ENCODE peak calls at places on chromosomes 1 and 21, in seven cellular contexts. One of them, this sample, is unnamed.
A peak's percentile ranks its signal among the peaks of the same experiment; 100 is the strongest.

GRCh38 chr1:41411229-41411628 is 50.0 kb downstream of the FOXO6 start:
- DNase-seq in CD4-positive, alpha-beta T cell: no peak
- DNase-seq in activated CD4-positive, CD25-positive, alpha-beta regulatory T cell: no peak
- DNase-seq in iPS-NIHi11: no peak
- DNase-seq in OCI-LY7: no peak
- DNase-seq in effector CD4-positive, alpha-beta T cell: no peak
- DNase-seq in kidney epithelial cell: no peak
- DNase-seq in this sample: no peak

GRCh38 chr1:48676822-48677221 is 99.9 kb downstream of the BEND5 start:
- DNase-seq in OCI-LY7: no peak
- DNase-seq in activated CD4-positive, CD25-positive, alpha-beta regulatory T cell: no peak
- DNase-seq in CD4-positive, alpha-beta T cell: no peak
- DNase-seq in effector CD4-positive, alpha-beta T cell: no peak
- DNase-seq in kidney epithelial cell: no peak
- DNase-seq in iPS-NIHi11: no peak
- DNase-seq in this sample: no peak

GRCh38 chr1:7594002-7594713 is 176.9 kb upstream of the VAMP3 start:
- DNase-seq in iPS-NIHi11: no peak
- DNase-seq in kidney epithelial cell: no peak
- DNase-seq in effector CD4-positive, alpha-beta T cell: no peak
- DNase-seq in activated CD4-positive, CD25-positive, alpha-beta regulatory T cell: no peak
- DNase-seq in OCI-LY7: no peak
- DNase-seq in CD4-positive, alpha-beta T cell: no peak
- DNase-seq in this sample: no peak

GRCh38 chr1:221939598-221939997 is 197.7 kb upstream of the DUSP10 start:
- DNase-seq in OCI-LY7: no peak
- DNase-seq in effector CD4-positive, alpha-beta T cell: no peak
- DNase-seq in iPS-NIHi11: no peak
- DNase-seq in CD4-positive, alpha-beta T cell: no peak
- DNase-seq in kidney epithelial cell: no peak
- DNase-seq in activated CD4-positive, CD25-positive, alpha-beta regulatory T cell: no peak
- DNase-seq in this sample: no peak

GRCh38 chr1:228073870-228074545 is 8.5 kb upstream of the ARF1 start:
- DNase-seq in CD4-positive, alpha-beta T cell: no peak
- DNase-seq in kidney epithelial cell: no peak
- DNase-seq in activated CD4-positive, CD25-positive, alpha-beta regulatory T cell: no peak
- DNase-seq in OCI-LY7: peak; percentile 40
- DNase-seq in effector CD4-positive, alpha-beta T cell: no peak
- DNase-seq in iPS-NIHi11: peak; percentile 60
- DNase-seq in this sample: no peak

GRCh38 chr1:32447469-32448185 is 17.2 kb upstream of the ZBTB8B start:
- DNase-seq in kidney epithelial cell: peak; percentile 42
- DNase-seq in iPS-NIHi11: peak; percentile 46
- DNase-seq in effector CD4-positive, alpha-beta T cell: no peak
- DNase-seq in CD4-positive, alpha-beta T cell: no peak
- DNase-seq in OCI-LY7: no peak
- DNase-seq in activated CD4-positive, CD25-positive, alpha-beta regulatory T cell: no peak
- DNase-seq in this sample: no peak

GRCh38 chr1:83083589-83084224 is 915.2 kb downstream of the TTLL7 start:
- DNase-seq in OCI-LY7: no peak
- DNase-seq in effector CD4-positive, alpha-beta T cell: no peak
- DNase-seq in activated CD4-positive, CD25-positive, alpha-beta regulatory T cell: no peak
- DNase-seq in CD4-positive, alpha-beta T cell: no peak
- DNase-seq in iPS-NIHi11: no peak
- DNase-seq in kidney epithelial cell: no peak
- DNase-seq in this sample: no peak

GRCh38 chr1:13892671-13893325 is 192.8 kb downstream of the PRDM2 start:
- DNase-seq in kidney epithelial cell: no peak
- DNase-seq in CD4-positive, alpha-beta T cell: no peak
- DNase-seq in OCI-LY7: no peak
- DNase-seq in iPS-NIHi11: peak; percentile 61
- DNase-seq in activated CD4-positive, CD25-positive, alpha-beta regulatory T cell: no peak
- DNase-seq in effector CD4-positive, alpha-beta T cell: no peak
- DNase-seq in this sample: no peak

GRCh38 chr1:110060034-110060661 is 10.3 kb downstream of the ALX3 start:
- DNase-seq in effector CD4-positive, alpha-beta T cell: peak; percentile 67
- DNase-seq in OCI-LY7: peak; percentile 62
- DNase-seq in CD4-positive, alpha-beta T cell: peak; percentile 58
- DNase-seq in kidney epithelial cell: no peak
- DNase-seq in activated CD4-positive, CD25-positive, alpha-beta regulatory T cell: peak; percentile 47
- DNase-seq in iPS-NIHi11: peak; percentile 75
- DNase-seq in this sample: no peak

GRCh38 chr21:36260030-36260787 is 59.8 kb upstream of the MORC3 start:
- DNase-seq in kidney epithelial cell: no peak
- DNase-seq in CD4-positive, alpha-beta T cell: peak; percentile 25
- DNase-seq in iPS-NIHi11: peak; percentile 56
- DNase-seq in OCI-LY7: peak; percentile 79
- DNase-seq in effector CD4-positive, alpha-beta T cell: peak; percentile 47
- DNase-seq in activated CD4-positive, CD25-positive, alpha-beta regulatory T cell: no peak
- DNase-seq in this sample: no peak

GRCh38 chr1:246609632-246610031 is 43.4 kb downstream of the CNST start:
- DNase-seq in OCI-LY7: no peak
- DNase-seq in effector CD4-positive, alpha-beta T cell: no peak
- DNase-seq in CD4-positive, alpha-beta T cell: no peak
- DNase-seq in iPS-NIHi11: no peak
- DNase-seq in kidney epithelial cell: no peak
- DNase-seq in activated CD4-positive, CD25-positive, alpha-beta regulatory T cell: no peak
- DNase-seq in this sample: no peak

GRCh38 chr1:34742667-34743270 is 12.1 kb upstream of the GJB5 start:
- DNase-seq in activated CD4-positive, CD25-positive, alpha-beta regulatory T cell: peak; percentile 61
- DNase-seq in CD4-positive, alpha-beta T cell: peak; percentile 66
- DNase-seq in effector CD4-positive, alpha-beta T cell: peak; percentile 63
- DNase-seq in OCI-LY7: peak; percentile 72
- DNase-seq in kidney epithelial cell: no peak
- DNase-seq in iPS-NIHi11: peak; percentile 97
- DNase-seq in this sample: peak; percentile 83

GRCh38 chr21:21019681-21020080 is 21.5 kb downstream of the NCAM2 start:
- DNase-seq in CD4-positive, alpha-beta T cell: no peak
- DNase-seq in effector CD4-positive, alpha-beta T cell: no peak
- DNase-seq in iPS-NIHi11: no peak
- DNase-seq in kidney epithelial cell: no peak
- DNase-seq in activated CD4-positive, CD25-positive, alpha-beta regulatory T cell: no peak
- DNase-seq in OCI-LY7: no peak
- DNase-seq in this sample: no peak

GRCh38 chr1:223264529-223264928 is 99.4 kb downstream of the SUSD4 start:
- DNase-seq in activated CD4-positive, CD25-positive, alpha-beta regulatory T cell: no peak
- DNase-seq in CD4-positive, alpha-beta T cell: no peak
- DNase-seq in iPS-NIHi11: no peak
- DNase-seq in kidney epithelial cell: no peak
- DNase-seq in OCI-LY7: no peak
- DNase-seq in effector CD4-positive, alpha-beta T cell: no peak
- DNase-seq in this sample: no peak

GRCh38 chr1:109891930-109892329 is 18.7 kb upstream of the CSF1 start:
- DNase-seq in activated CD4-positive, CD25-positive, alpha-beta regulatory T cell: no peak
- DNase-seq in kidney epithelial cell: no peak
- DNase-seq in iPS-NIHi11: no peak
- DNase-seq in OCI-LY7: peak; percentile 55
- DNase-seq in effector CD4-positive, alpha-beta T cell: no peak
- DNase-seq in CD4-positive, alpha-beta T cell: no peak
- DNase-seq in this sample: no peak

GRCh38 chr1:203408485-203409229 is 57.7 kb upstream of the FMOD start:
- DNase-seq in kidney epithelial cell: peak; percentile 14
- DNase-seq in activated CD4-positive, CD25-positive, alpha-beta regulatory T cell: no peak
- DNase-seq in iPS-NIHi11: no peak
- DNase-seq in OCI-LY7: no peak
- DNase-seq in effector CD4-positive, alpha-beta T cell: no peak
- DNase-seq in CD4-positive, alpha-beta T cell: no peak
- DNase-seq in this sample: peak; percentile 85

GRCh38 chr1:61358770-61359455 is 276.6 kb downstream of the NFIA start:
- DNase-seq in iPS-NIHi11: no peak
- DNase-seq in activated CD4-positive, CD25-positive, alpha-beta regulatory T cell: no peak
- DNase-seq in kidney epithelial cell: peak; percentile 14
- DNase-seq in OCI-LY7: no peak
- DNase-seq in CD4-positive, alpha-beta T cell: no peak
- DNase-seq in effector CD4-positive, alpha-beta T cell: no peak
- DNase-seq in this sample: no peak

GRCh38 chr1:119773711-119774241 is 5.1 kb upstream of the HMGCS2 start:
- DNase-seq in effector CD4-positive, alpha-beta T cell: no peak
- DNase-seq in kidney epithelial cell: no peak
- DNase-seq in CD4-positive, alpha-beta T cell: no peak
- DNase-seq in iPS-NIHi11: peak; percentile 65
- DNase-seq in OCI-LY7: no peak
- DNase-seq in activated CD4-positive, CD25-positive, alpha-beta regulatory T cell: no peak
- DNase-seq in this sample: no peak

GRCh38 chr1:228448372-228448771 is 31.7 kb upstream of the TRIM17 start:
- DNase-seq in activated CD4-positive, CD25-positive, alpha-beta regulatory T cell: no peak
- DNase-seq in iPS-NIHi11: no peak
- DNase-seq in effector CD4-positive, alpha-beta T cell: no peak
- DNase-seq in OCI-LY7: no peak
- DNase-seq in CD4-positive, alpha-beta T cell: no peak
- DNase-seq in kidney epithelial cell: no peak
- DNase-seq in this sample: no peak

GRCh38 chr1:231841616-231842344 is 215.2 kb downstream of the DISC1 start:
- DNase-seq in OCI-LY7: no peak
- DNase-seq in effector CD4-positive, alpha-beta T cell: no peak
- DNase-seq in kidney epithelial cell: peak; percentile 73
- DNase-seq in CD4-positive, alpha-beta T cell: no peak
- DNase-seq in iPS-NIHi11: no peak
- DNase-seq in activated CD4-positive, CD25-positive, alpha-beta regulatory T cell: no peak
- DNase-seq in this sample: no peak

GRCh38 chr1:151165281-151165737 is 393 bp downstream of the LYSMD1 start:
- DNase-seq in OCI-LY7: no peak
- DNase-seq in iPS-NIHi11: peak; percentile 80
- DNase-seq in CD4-positive, alpha-beta T cell: no peak
- DNase-seq in kidney epithelial cell: no peak
- DNase-seq in activated CD4-positive, CD25-positive, alpha-beta regulatory T cell: no peak
- DNase-seq in effector CD4-positive, alpha-beta T cell: no peak
- DNase-seq in this sample: peak; percentile 48

GRCh38 chr1:244349103-244349531 is 102.6 kb downstream of the ADSS2 start:
- DNase-seq in iPS-NIHi11: no peak
- DNase-seq in effector CD4-positive, alpha-beta T cell: no peak
- DNase-seq in activated CD4-positive, CD25-positive, alpha-beta regulatory T cell: no peak
- DNase-seq in CD4-positive, alpha-beta T cell: no peak
- DNase-seq in OCI-LY7: no peak
- DNase-seq in kidney epithelial cell: no peak
- DNase-seq in this sample: peak; percentile 29